ENCODE peak calls at places on chromosomes 2 and 18, in ten cellular contexts. One of them, this sample, is unnamed.
A peak's percentile ranks its signal among the peaks of the same experiment; 100 is the strongest.

GRCh38 chr18:39909706-39910105 is 2045.3 kb upstream of the PIK3C3 start:
- DNase-seq in 8988T: no peak
- DNase-seq in WTC11: no peak
- DNase-seq in HuH-7.5: no peak
- DNase-seq in SW480: no peak
- DNase-seq in fibroblast of gingiva: peak; percentile 12
- DNase-seq in HS-5: no peak
- DNase-seq in EL: no peak
- DNase-seq in HEK293T: no peak
- DNase-seq in NCI-H748 treated with DMSO at 0.1 percent for 48 hours: no peak
- DNase-seq in this sample: no peak

GRCh38 chr2:100673691-100674485 is 111.1 kb downstream of the PDCL3 start:
- DNase-seq in 8988T: no peak
- DNase-seq in WTC11: no peak
- DNase-seq in HuH-7.5: no peak
- DNase-seq in SW480: no peak
- DNase-seq in fibroblast of gingiva: no peak
- DNase-seq in HS-5: no peak
- DNase-seq in EL: no peak
- DNase-seq in HEK293T: no peak
- DNase-seq in NCI-H748 treated with DMSO at 0.1 percent for 48 hours: no peak
- DNase-seq in this sample: no peak

GRCh38 chr2:121690095-121690494 is 40.8 kb upstream of the CLASP1 start:
- DNase-seq in 8988T: no peak
- DNase-seq in WTC11: no peak
- DNase-seq in HuH-7.5: no peak
- DNase-seq in SW480: no peak
- DNase-seq in fibroblast of gingiva: no peak
- DNase-seq in HS-5: no peak
- DNase-seq in EL: no peak
- DNase-seq in HEK293T: no peak
- DNase-seq in NCI-H748 treated with DMSO at 0.1 percent for 48 hours: no peak
- DNase-seq in this sample: no peak

GRCh38 chr18:58168221-58168620 is 124.2 kb downstream of the NEDD4L start:
- DNase-seq in 8988T: no peak
- DNase-seq in WTC11: no peak
- DNase-seq in HuH-7.5: no peak
- DNase-seq in SW480: no peak
- DNase-seq in fibroblast of gingiva: no peak
- DNase-seq in HS-5: no peak
- DNase-seq in EL: no peak
- DNase-seq in HEK293T: no peak
- DNase-seq in NCI-H748 treated with DMSO at 0.1 percent for 48 hours: no peak
- DNase-seq in this sample: no peak

GRCh38 chr2:219448776-219449476 is 14.3 kb downstream of the SPEG start:
- DNase-seq in 8988T: no peak
- DNase-seq in WTC11: peak; percentile 77
- DNase-seq in HuH-7.5: no peak
- DNase-seq in SW480: no peak
- DNase-seq in fibroblast of gingiva: no peak
- DNase-seq in HS-5: no peak
- DNase-seq in EL: no peak
- DNase-seq in HEK293T: no peak
- DNase-seq in NCI-H748 treated with DMSO at 0.1 percent for 48 hours: no peak
- DNase-seq in this sample: peak; percentile 53

GRCh38 chr2:39264733-39265132 is 21.0 kb upstream of the CDKL4 start:
- DNase-seq in 8988T: no peak
- DNase-seq in WTC11: no peak
- DNase-seq in HuH-7.5: no peak
- DNase-seq in SW480: no peak
- DNase-seq in fibroblast of gingiva: no peak
- DNase-seq in HS-5: no peak
- DNase-seq in EL: no peak
- DNase-seq in HEK293T: peak; percentile 11
- DNase-seq in NCI-H748 treated with DMSO at 0.1 percent for 48 hours: no peak
- DNase-seq in this sample: no peak

GRCh38 chr2:190410171-190410570 is 2.0 kb downstream of the MFSD6 start:
- DNase-seq in 8988T: no peak
- DNase-seq in WTC11: no peak
- DNase-seq in HuH-7.5: no peak
- DNase-seq in SW480: no peak
- DNase-seq in fibroblast of gingiva: no peak
- DNase-seq in HS-5: no peak
- DNase-seq in EL: no peak
- DNase-seq in HEK293T: no peak
- DNase-seq in NCI-H748 treated with DMSO at 0.1 percent for 48 hours: no peak
- DNase-seq in this sample: no peak

GRCh38 chr2:160934263-160934662 is 226.0 kb upstream of the TANK start:
- DNase-seq in 8988T: no peak
- DNase-seq in WTC11: no peak
- DNase-seq in HuH-7.5: no peak
- DNase-seq in SW480: no peak
- DNase-seq in fibroblast of gingiva: no peak
- DNase-seq in HS-5: no peak
- DNase-seq in EL: no peak
- DNase-seq in HEK293T: no peak
- DNase-seq in NCI-H748 treated with DMSO at 0.1 percent for 48 hours: no peak
- DNase-seq in this sample: no peak

GRCh38 chr2:150046211-150046610 is 441.3 kb downstream of the RND3 start:
- DNase-seq in 8988T: no peak
- DNase-seq in WTC11: no peak
- DNase-seq in HuH-7.5: no peak
- DNase-seq in SW480: no peak
- DNase-seq in fibroblast of gingiva: peak; percentile 38
- DNase-seq in HS-5: no peak
- DNase-seq in EL: peak; percentile 73
- DNase-seq in HEK293T: no peak
- DNase-seq in NCI-H748 treated with DMSO at 0.1 percent for 48 hours: no peak
- DNase-seq in this sample: no peak

GRCh38 chr2:2662037-2662846 is 331.2 kb upstream of the MYT1L start:
- DNase-seq in 8988T: no peak
- DNase-seq in WTC11: no peak
- DNase-seq in HuH-7.5: no peak
- DNase-seq in SW480: peak; percentile 53
- DNase-seq in fibroblast of gingiva: no peak
- DNase-seq in HS-5: no peak
- DNase-seq in EL: no peak
- DNase-seq in HEK293T: no peak
- DNase-seq in NCI-H748 treated with DMSO at 0.1 percent for 48 hours: peak; percentile 29
- DNase-seq in this sample: no peak

GRCh38 chr18:3400567-3401296 is 49.2 kb upstream of the TGIF1 start:
- DNase-seq in 8988T: no peak
- DNase-seq in WTC11: no peak
- DNase-seq in HuH-7.5: no peak
- DNase-seq in SW480: no peak
- DNase-seq in fibroblast of gingiva: no peak
- DNase-seq in HS-5: no peak
- DNase-seq in EL: no peak
- DNase-seq in HEK293T: no peak
- DNase-seq in NCI-H748 treated with DMSO at 0.1 percent for 48 hours: no peak
- DNase-seq in this sample: no peak

GRCh38 chr2:168685619-168686453 is 116.6 kb upstream of the NOSTRIN start:
- DNase-seq in 8988T: no peak
- DNase-seq in WTC11: no peak
- DNase-seq in HuH-7.5: no peak
- DNase-seq in SW480: no peak
- DNase-seq in fibroblast of gingiva: no peak
- DNase-seq in HS-5: no peak
- DNase-seq in EL: no peak
- DNase-seq in HEK293T: peak; percentile 32
- DNase-seq in NCI-H748 treated with DMSO at 0.1 percent for 48 hours: no peak
- DNase-seq in this sample: peak; percentile 42

GRCh38 chr2:75021672-75022071 is 63.2 kb downstream of the POLE4 start:
- DNase-seq in 8988T: no peak
- DNase-seq in WTC11: no peak
- DNase-seq in HuH-7.5: peak; percentile 21
- DNase-seq in SW480: no peak
- DNase-seq in fibroblast of gingiva: peak; percentile 57
- DNase-seq in HS-5: no peak
- DNase-seq in EL: peak; percentile 79
- DNase-seq in HEK293T: no peak
- DNase-seq in NCI-H748 treated with DMSO at 0.1 percent for 48 hours: no peak
- DNase-seq in this sample: no peak

This sample was measured in glutamatergic neuron.